ENCODE peak calls at places on chromosomes 11 and 22, in eight cellular contexts. J is HFFc6; I is occipital lobe; E is 8988T; A is effector memory CD8-positive, alpha-beta T cell; K is mammary epithelial cell; W is stimulated activated CD4-positive, alpha-beta T cell treated with anti-CD3 and anti-CD28 coated beads, TNF-alpha, amount 100 ng/mL, for 48 hours; O is non-pigmented ciliary epithelial cell. C is an unnamed sample.

GRCh38 chr11:86818466-86819282 is 18.3 kb downstream of the PRSS23 start:
- DNase-seq in E (no peak), K (peak; percentile 50), O (peak; percentile 46), I (no peak), J (peak; percentile 71), A (no peak), W (no peak), C (no peak)

GRCh38 chr11:126495806-126496205 is 140.3 kb downstream of the ST3GAL4 start:
- DNase-seq in A (no peak), I (no peak), W (no peak), E (no peak), J (no peak), K (no peak), O (no peak), C (no peak)

GRCh38 chr22:20531404-20532181 is 24.2 kb downstream of the MED15 start:
- DNase-seq in W (no peak), J (peak; percentile 90), E (peak; percentile 64), I (peak; percentile 25), K (peak; percentile 95), O (no peak), A (no peak), C (no peak)

GRCh38 chr11:103215812-103216211 is 106.6 kb downstream of the DYNC2H1 start:
- DNase-seq in I (no peak), J (no peak), K (no peak), E (no peak), A (no peak), O (no peak), W (no peak), C (no peak)

GRCh38 chr11:57546869-57547518 is 9.6 kb downstream of the SMTNL1 start:
- DNase-seq in J (peak; percentile 61), K (peak; percentile 42), A (no peak), W (no peak), O (no peak), I (no peak), E (peak; percentile 80), C (peak; percentile 42)

GRCh38 chr11:83459802-83460201 is 173.6 kb upstream of the CCDC90B start:
- DNase-seq in E (no peak), J (no peak), O (no peak), I (no peak), K (no peak), A (no peak), W (no peak), C (no peak)

GRCh38 chr11:18384157-18384641 is 10.2 kb upstream of the LDHA start:
- DNase-seq in K (peak; percentile 88), W (no peak), J (peak; percentile 85), E (peak; percentile 37), I (no peak), O (peak; percentile 43), A (no peak), C (peak; percentile 33)

GRCh38 chr11:125001073-125001764 is 47.2 kb downstream of the CCDC15 start:
- DNase-seq in W (no peak), A (no peak), E (no peak), K (peak; percentile 19), J (no peak), O (no peak), I (no peak), C (no peak)

GRCh38 chr11:66509131-66509561 is 1.3 kb upstream of the BBS1 start:
- DNase-seq in E (no peak), K (no peak), W (no peak), A (no peak), O (no peak), I (no peak), J (no peak), C (no peak)

C was measured in GM18507.